ENCODE peak calls at places on chromosomes 11 and 22, in ten cellular contexts. T, V, A, O, S, D, G, Q, U and W are unnamed samples.

GRCh38 chr22:36853407-36854099 is 7.3 kb upstream of the NCF4 start:
- DNase-seq in T (peak), V (peak), A (peak), O (peak), S (peak), D (peak), G (no peak), Q (peak), U (peak), W (peak)

GRCh38 chr11:77375114-77375513 is 73.6 kb upstream of the GDPD4 start:
- DNase-seq in T (no peak), V (no peak), A (no peak), O (no peak), S (no peak), D (no peak), G (no peak), Q (no peak), U (no peak), W (no peak)

GRCh38 chr11:95715777-95716241 is 73.8 kb downstream of the FAM76B start:
- DNase-seq in T (peak), V (no peak), A (no peak), O (no peak), S (no peak), D (no peak), G (no peak), Q (no peak), U (no peak), W (no peak)

GRCh38 chr11:1310772-1311468 is 1.5 kb upstream of the TOLLIP start:
- DNase-seq in T (no peak), V (no peak), A (no peak), O (no peak), S (no peak), D (no peak), G (no peak), Q (peak), U (no peak), W (no peak)

GRCh38 chr11:17649696-17650600 is 69.4 kb upstream of the MYOD1 start:
- DNase-seq in T (peak), V (no peak), A (no peak), O (no peak), S (no peak), D (no peak), G (no peak), Q (peak), U (no peak), W (no peak)

GRCh38 chr11:125423247-125423849 is 72.7 kb downstream of the FEZ1 start:
- DNase-seq in T (no peak), V (no peak), A (peak), O (peak), S (no peak), D (no peak), G (no peak), Q (peak), U (no peak), W (no peak)

GRCh38 chr11:113091578-113091844 is 130.3 kb downstream of the NCAM1 start:
- DNase-seq in T (no peak), V (no peak), A (no peak), O (peak), S (no peak), D (no peak), G (no peak), Q (no peak), U (no peak), W (no peak)

GRCh38 chr11:8346157-8346755 is 82.6 kb upstream of the LMO1 start:
- DNase-seq in T (no peak), V (no peak), A (no peak), O (no peak), S (no peak), D (no peak), G (no peak), Q (no peak), U (no peak), W (no peak)

GRCh38 chr11:45285931-45286632 is at the start of gene SYT13:
- DNase-seq in T (no peak), V (peak), A (no peak), O (peak), S (no peak), D (peak), G (peak), Q (peak), U (no peak), W (peak)

GRCh38 chr22:20398420-20398819 is 4.5 kb downstream of the ZNF74 start:
- DNase-seq in T (no peak), V (no peak), A (no peak), O (no peak), S (no peak), D (no peak), G (no peak), Q (no peak), U (no peak), W (no peak)